ENCODE peak calls at places on chromosome 21, in seven cellular contexts. L is NT2/D1; X is astrocyte of the spinal cord; W is activated naive CD4-positive, alpha-beta T cell treated with anti-CD3 and anti-CD28 coated beads for 36 hours; R is GM04503; A is kidney epithelial cell; D is NCI-H1092. I is an unnamed sample.

GRCh38 chr21:15144026-15144425 is 79.2 kb upstream of the NRIP1 start:
- DNase-seq in X (no peak), W (no peak), L (no peak), A (no peak), R (no peak), D (no peak), I (no peak)

GRCh38 chr21:45509566-45510465 is 32.4 kb downstream of the SLC19A1 start:
- DNase-seq in R (no peak), D (no peak), A (no peak), L (no peak), X (no peak), W (no peak), I (no peak)

GRCh38 chr21:44702111-44702972 is 5.4 kb downstream of the KRTAP10-12 start:
- DNase-seq in D (peak), A (no peak), L (no peak), R (no peak), W (no peak), X (no peak), I (no peak)

GRCh38 chr21:37644666-37645065 is 271.6 kb downstream of the KCNJ6 start:
- DNase-seq in R (no peak), W (no peak), X (no peak), L (no peak), A (no peak), D (no peak), I (no peak)

GRCh38 chr21:45104560-45104959 is 30.2 kb downstream of the ADARB1 start:
- DNase-seq in L (no peak), A (no peak), W (peak), D (peak), R (no peak), X (no peak), I (no peak)

GRCh38 chr21:21387891-21388290 is 389.7 kb downstream of the NCAM2 start:
- DNase-seq in D (peak), L (no peak), R (no peak), X (no peak), A (no peak), W (no peak), I (no peak)

GRCh38 chr21:37445228-37445627 is 78.7 kb downstream of the DYRK1A start:
- DNase-seq in A (no peak), L (no peak), R (peak), D (no peak), W (no peak), X (no peak), I (no peak)

GRCh38 chr21:45138199-45139002 is 64.0 kb downstream of the ADARB1 start:
- DNase-seq in X (peak), L (peak), W (peak), D (peak), A (no peak), R (no peak), I (no peak)

GRCh38 chr21:37974081-37974480 is 57.8 kb upstream of the KCNJ6 start:
- DNase-seq in W (no peak), D (no peak), R (no peak), L (no peak), X (peak), A (peak), I (no peak)

GRCh38 chr21:43965911-43966585 is 46.1 kb upstream of the TRAPPC10 start:
- DNase-seq in R (no peak), W (no peak), X (no peak), A (no peak), D (no peak), L (no peak), I (no peak)

GRCh38 chr21:45388611-45389296 is 16.2 kb upstream of the COL18A1 start:
- DNase-seq in W (no peak), R (no peak), D (no peak), A (no peak), X (no peak), L (no peak), I (no peak)

GRCh38 chr21:35528109-35529042 is 479.3 kb upstream of the RUNX1 start:
- DNase-seq in L (no peak), D (no peak), A (no peak), X (no peak), R (no peak), W (peak), I (no peak)

I was measured in foreskin keratinocyte.